ENCODE peak calls at places on chromosomes 3 and 15, in six cellular contexts. Q, P, B, M, Y and I are unnamed samples.

GRCh38 chr15:92273732-92274131 is 119.9 kb upstream of the ST8SIA2 start:
- DNase-seq in B (no peak), Y (no peak), Q (no peak), P (no peak), M (no peak), I (no peak)

GRCh38 chr3:129490273-129490675 is 38.2 kb upstream of the RHO start:
- DNase-seq in P (peak; percentile 59), Y (peak; percentile 81), B (peak; percentile 86), M (peak; percentile 93), Q (peak; percentile 74), I (peak; percentile 84)

GRCh38 chr3:89841041-89841440 is 733.6 kb downstream of the EPHA3 start:
- DNase-seq in Q (no peak), P (no peak), M (no peak), B (no peak), Y (no peak), I (no peak)

GRCh38 chr3:49720383-49721164 is 1.1 kb upstream of the AMIGO3 start:
- DNase-seq in Y (no peak), P (no peak), M (no peak), B (peak; percentile 63), Q (no peak), I (no peak)

GRCh38 chr3:59970384-59970783 is 920.6 kb upstream of the CFAP20DC start:
- DNase-seq in Y (no peak), B (no peak), P (no peak), Q (no peak), M (no peak), I (no peak)

GRCh38 chr15:96586901-96587300 is 256.4 kb downstream of the NR2F2 start:
- DNase-seq in P (no peak), Q (no peak), Y (no peak), B (no peak), M (no peak), I (no peak)

GRCh38 chr3:197335428-197336132 is 37.2 kb upstream of the DLG1 start:
- DNase-seq in B (no peak), M (no peak), P (no peak), Q (no peak), Y (no peak), I (no peak)

GRCh38 chr3:185813691-185814215 is 11.1 kb downstream of the IGF2BP2 start:
- DNase-seq in B (no peak), Y (no peak), M (no peak), P (no peak), Q (no peak), I (no peak)

GRCh38 chr3:177136715-177137114 is 60.6 kb downstream of the TBL1XR1 start:
- DNase-seq in Y (no peak), B (no peak), M (no peak), Q (no peak), P (no peak), I (no peak)

GRCh38 chr15:88805031-88805780 is 2.0 kb downstream of the ACAN start:
- DNase-seq in M (no peak), B (no peak), P (peak; percentile 23), Q (peak; percentile 15), Y (no peak), I (no peak)

GRCh38 chr3:128787256-128788253 is 61.6 kb downstream of the RAB7A start:
- DNase-seq in Y (no peak), P (no peak), M (no peak), B (no peak), Q (peak; percentile 63), I (no peak)

GRCh38 chr3:124601189-124601588 is 129.1 kb upstream of the UMPS start:
- DNase-seq in P (no peak), B (no peak), M (no peak), Y (no peak), Q (no peak), I (no peak)

GRCh38 chr15:29805043-29805707 is 17.1 kb downstream of the TJP1 start:
- DNase-seq in M (no peak), Q (no peak), P (no peak), Y (no peak), B (no peak), I (no peak)

GRCh38 chr3:99895706-99896441 is 78.2 kb downstream of the CMSS1 start:
- DNase-seq in M (no peak), P (no peak), B (no peak), Y (no peak), Q (no peak), I (no peak)

GRCh38 chr3:172175254-172175599 is 135.8 kb downstream of the FNDC3B start:
- DNase-seq in B (no peak), Y (no peak), Q (no peak), P (no peak), M (no peak), I (no peak)

GRCh38 chr15:77107531-77108355 is 36.8 kb upstream of the TSPAN3 start:
- DNase-seq in P (peak; percentile 23), B (peak; percentile 70), M (no peak), Q (peak; percentile 57), Y (peak; percentile 47), I (peak; percentile 64)

GRCh38 chr3:114121996-114122709 is 56.7 kb downstream of the DRD3 start:
- DNase-seq in P (no peak), B (no peak), M (no peak), Y (no peak), Q (no peak), I (no peak)

GRCh38 chr15:66876423-66876730 is 174.3 kb downstream of the SMAD6 start:
- DNase-seq in P (no peak), Y (no peak), Q (no peak), B (no peak), M (no peak), I (no peak)

GRCh38 chr3:75983609-75984290 is 198.4 kb upstream of the ZNF717 start:
- DNase-seq in M (no peak), Y (no peak), P (no peak), B (no peak), Q (no peak), I (no peak)

GRCh38 chr3:18224406-18224805 is 200.7 kb downstream of the SATB1 start:
- DNase-seq in B (no peak), P (no peak), Y (no peak), Q (peak; percentile 17), M (no peak), I (no peak)

GRCh38 chr3:35383719-35384555 is 255.4 kb upstream of the ARPP21 start:
- DNase-seq in Q (no peak), P (no peak), B (no peak), M (no peak), Y (no peak), I (no peak)

GRCh38 chr3:55327131-55327920 is 159.8 kb downstream of the WNT5A start:
- DNase-seq in Y (no peak), P (no peak), B (no peak), M (no peak), Q (no peak), I (no peak)

GRCh38 chr15:34799825-34800168 is 4.4 kb upstream of the ACTC1 start:
- DNase-seq in Y (no peak), B (no peak), M (no peak), P (no peak), Q (no peak), I (no peak)

GRCh38 chr15:58908550-58909309 is 24.7 kb downstream of the SLTM start:
- DNase-seq in P (no peak), B (no peak), Y (no peak), Q (no peak), M (no peak), I (no peak)

GRCh38 chr3:67598814-67599556 is 55.4 kb downstream of the SUCLG2 start:
- DNase-seq in Y (no peak), M (no peak), B (no peak), P (no peak), Q (no peak), I (no peak)

GRCh38 chr3:67595424-67595823 is 59.0 kb downstream of the SUCLG2 start:
- DNase-seq in Y (no peak), Q (no peak), B (no peak), M (no peak), P (no peak), I (no peak)

DNA sequence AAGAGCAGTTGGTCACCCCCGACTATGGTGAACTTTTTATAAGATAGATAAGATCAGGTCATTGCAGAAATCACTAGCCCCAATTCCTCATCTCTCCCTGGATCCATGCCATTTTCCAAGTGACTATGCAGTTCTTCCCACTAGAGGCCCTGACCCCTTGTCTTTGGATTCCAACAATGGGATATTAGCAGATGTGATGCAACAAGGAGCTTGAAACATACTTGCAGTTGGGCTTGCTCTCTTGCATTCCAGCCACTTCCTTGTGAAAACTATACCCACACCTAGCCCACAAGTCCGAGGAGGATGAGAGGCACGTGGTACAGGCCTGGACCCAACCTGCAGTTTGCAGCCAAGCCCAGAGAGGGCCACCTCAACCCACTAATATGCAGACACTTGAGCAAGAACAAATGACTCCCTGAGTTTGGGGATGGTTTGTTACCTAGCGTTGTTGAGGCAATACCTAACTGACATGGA is 60.6 kb downstream of the SUCLG2 start:
- DNase-seq in B (no peak), M (no peak), Y (no peak), Q (no peak), P (no peak), I (no peak)
- TF ChIP-seq CTCF in B (no peak), M (no peak), Y (no peak), Q (no peak), P (no peak), I (no peak)

DNA sequence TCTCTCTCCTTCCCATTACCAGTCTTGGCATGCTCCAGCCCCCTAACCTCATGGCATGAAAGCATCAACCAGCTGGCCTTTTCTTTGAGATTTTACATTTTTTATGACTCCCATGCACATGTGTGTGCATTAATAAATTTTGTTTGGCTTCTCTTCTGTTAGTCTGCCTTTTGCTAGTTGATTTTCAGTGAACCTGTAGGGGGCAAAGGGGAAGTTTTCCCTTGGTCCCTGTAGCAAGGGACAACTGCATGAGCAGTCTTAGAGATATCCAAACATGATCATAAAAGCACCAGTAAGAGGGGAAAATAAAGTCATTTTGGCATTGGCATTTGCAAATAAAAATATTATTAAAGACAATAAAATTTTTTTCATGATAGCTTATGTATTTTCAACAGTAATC is 73.7 kb downstream of the OXSM start:
- DNase-seq in M (no peak), P (peak; percentile 35), B (no peak), Q (no peak), Y (no peak), I (no peak)
- TF ChIP-seq CTCF in M (no peak), P (peak; percentile 53), B (no peak), Q (no peak), Y (no peak), I (no peak)

GRCh38 chr3:193228206-193228605 is 12.8 kb upstream of the PLAAT1 start:
- DNase-seq in B (no peak), Y (no peak), P (no peak), M (no peak), Q (no peak), I (no peak)
- TF ChIP-seq CTCF in B (no peak), Y (no peak), P (no peak), M (no peak), Q (no peak), I (no peak)

GRCh38 chr3:140941434-140942220 is at the start of gene SLC25A36:
- DNase-seq in M (peak; percentile 99), Q (peak; percentile 99), B (peak; percentile 99), Y (peak; percentile 97), P (peak; percentile 100), I (peak; percentile 95)
- TF ChIP-seq CTCF in M (peak; percentile 21), Q (no peak), B (no peak), Y (no peak), P (no peak), I (no peak)